ENCODE peak calls at places on chromosomes 7 and 10, in ten cellular contexts. One of them, this sample, is unnamed.

GRCh38 chr10:124447741-124448466 is 1.9 kb downstream of the NKX1-2 start:
- DNase-seq in anterior cingulate cortex: no peak
- DNase-seq in lung: no peak
- DNase-seq in MCF 10A: no peak
- DNase-seq in endothelial cell: no peak
- DNase-seq in astrocyte of the hippocampus: no peak
- DNase-seq in stimulated activated naive CD4-positive, alpha-beta T cell: no peak
- DNase-seq in EH: no peak
- DNase-seq in esophagus squamous epithelium: no peak
- DNase-seq in ACHN: no peak
- DNase-seq in this sample: peak

GRCh38 chr10:26269754-26270153 is 53.2 kb downstream of the GAD2 start:
- DNase-seq in anterior cingulate cortex: no peak
- DNase-seq in lung: no peak
- DNase-seq in MCF 10A: peak
- DNase-seq in endothelial cell: peak
- DNase-seq in astrocyte of the hippocampus: peak
- DNase-seq in stimulated activated naive CD4-positive, alpha-beta T cell: no peak
- DNase-seq in EH: peak
- DNase-seq in esophagus squamous epithelium: no peak
- DNase-seq in ACHN: peak
- DNase-seq in this sample: no peak

GRCh38 chr7:130622866-130623265 is 45.7 kb downstream of the COPG2 start:
- DNase-seq in anterior cingulate cortex: no peak
- DNase-seq in lung: no peak
- DNase-seq in MCF 10A: no peak
- DNase-seq in endothelial cell: no peak
- DNase-seq in astrocyte of the hippocampus: peak
- DNase-seq in stimulated activated naive CD4-positive, alpha-beta T cell: no peak
- DNase-seq in EH: no peak
- DNase-seq in esophagus squamous epithelium: no peak
- DNase-seq in ACHN: no peak
- DNase-seq in this sample: no peak

GRCh38 chr10:72087392-72087968 is 871 bp downstream of the SPOCK2 start:
- DNase-seq in anterior cingulate cortex: no peak
- DNase-seq in lung: no peak
- DNase-seq in MCF 10A: no peak
- DNase-seq in endothelial cell: no peak
- DNase-seq in astrocyte of the hippocampus: peak
- DNase-seq in stimulated activated naive CD4-positive, alpha-beta T cell: peak
- DNase-seq in EH: no peak
- DNase-seq in esophagus squamous epithelium: no peak
- DNase-seq in ACHN: no peak
- DNase-seq in this sample: no peak

GRCh38 chr10:71621263-71621751 is 98.3 kb downstream of the C10orf105 start:
- DNase-seq in anterior cingulate cortex: no peak
- DNase-seq in lung: peak
- DNase-seq in MCF 10A: no peak
- DNase-seq in endothelial cell: no peak
- DNase-seq in astrocyte of the hippocampus: peak
- DNase-seq in stimulated activated naive CD4-positive, alpha-beta T cell: no peak
- DNase-seq in EH: peak
- DNase-seq in esophagus squamous epithelium: no peak
- DNase-seq in ACHN: peak
- DNase-seq in this sample: no peak

GRCh38 chr7:47720141-47720906 is 138.4 kb upstream of the TNS3 start:
- DNase-seq in anterior cingulate cortex: no peak
- DNase-seq in lung: no peak
- DNase-seq in MCF 10A: peak
- DNase-seq in endothelial cell: no peak
- DNase-seq in astrocyte of the hippocampus: peak
- DNase-seq in stimulated activated naive CD4-positive, alpha-beta T cell: no peak
- DNase-seq in EH: peak
- DNase-seq in esophagus squamous epithelium: no peak
- DNase-seq in ACHN: no peak
- DNase-seq in this sample: no peak

GRCh38 chr7:3955026-3955425 is 654.0 kb downstream of the SDK1 start:
- DNase-seq in anterior cingulate cortex: no peak
- DNase-seq in lung: no peak
- DNase-seq in MCF 10A: no peak
- DNase-seq in endothelial cell: no peak
- DNase-seq in astrocyte of the hippocampus: no peak
- DNase-seq in stimulated activated naive CD4-positive, alpha-beta T cell: no peak
- DNase-seq in EH: no peak
- DNase-seq in esophagus squamous epithelium: no peak
- DNase-seq in ACHN: no peak
- DNase-seq in this sample: no peak

GRCh38 chr7:137142376-137142775 is 201.2 kb downstream of the PTN start:
- DNase-seq in anterior cingulate cortex: no peak
- DNase-seq in lung: no peak
- DNase-seq in MCF 10A: peak
- DNase-seq in endothelial cell: no peak
- DNase-seq in astrocyte of the hippocampus: no peak
- DNase-seq in stimulated activated naive CD4-positive, alpha-beta T cell: no peak
- DNase-seq in EH: peak
- DNase-seq in esophagus squamous epithelium: no peak
- DNase-seq in ACHN: no peak
- DNase-seq in this sample: no peak

GRCh38 chr7:23938937-23939552 is 229.0 kb downstream of the STK31 start:
- DNase-seq in anterior cingulate cortex: no peak
- DNase-seq in lung: no peak
- DNase-seq in MCF 10A: peak
- DNase-seq in endothelial cell: peak
- DNase-seq in astrocyte of the hippocampus: peak
- DNase-seq in stimulated activated naive CD4-positive, alpha-beta T cell: no peak
- DNase-seq in EH: peak
- DNase-seq in esophagus squamous epithelium: no peak
- DNase-seq in ACHN: peak
- DNase-seq in this sample: peak

GRCh38 chr10:88401671-88402347 is 181.3 kb downstream of the RNLS start:
- DNase-seq in anterior cingulate cortex: no peak
- DNase-seq in lung: no peak
- DNase-seq in MCF 10A: peak
- DNase-seq in endothelial cell: no peak
- DNase-seq in astrocyte of the hippocampus: peak
- DNase-seq in stimulated activated naive CD4-positive, alpha-beta T cell: no peak
- DNase-seq in EH: peak
- DNase-seq in esophagus squamous epithelium: no peak
- DNase-seq in ACHN: peak
- DNase-seq in this sample: no peak

GRCh38 chr10:71221586-71222202 is 9.3 kb downstream of the UNC5B start:
- DNase-seq in anterior cingulate cortex: no peak
- DNase-seq in lung: no peak
- DNase-seq in MCF 10A: no peak
- DNase-seq in endothelial cell: no peak
- DNase-seq in astrocyte of the hippocampus: no peak
- DNase-seq in stimulated activated naive CD4-positive, alpha-beta T cell: no peak
- DNase-seq in EH: no peak
- DNase-seq in esophagus squamous epithelium: no peak
- DNase-seq in ACHN: no peak
- DNase-seq in this sample: no peak

GRCh38 chr7:141702047-141702567 is at the start of gene DENND11:
- DNase-seq in anterior cingulate cortex: peak
- DNase-seq in lung: peak
- DNase-seq in MCF 10A: peak
- DNase-seq in endothelial cell: peak
- DNase-seq in astrocyte of the hippocampus: peak
- DNase-seq in stimulated activated naive CD4-positive, alpha-beta T cell: peak
- DNase-seq in EH: peak
- DNase-seq in esophagus squamous epithelium: no peak
- DNase-seq in ACHN: peak
- DNase-seq in this sample: peak

GRCh38 chr10:73553316-73553715 is 37.8 kb downstream of the USP54 start:
- DNase-seq in anterior cingulate cortex: peak
- DNase-seq in lung: no peak
- DNase-seq in MCF 10A: no peak
- DNase-seq in endothelial cell: no peak
- DNase-seq in astrocyte of the hippocampus: no peak
- DNase-seq in stimulated activated naive CD4-positive, alpha-beta T cell: no peak
- DNase-seq in EH: no peak
- DNase-seq in esophagus squamous epithelium: no peak
- DNase-seq in ACHN: no peak
- DNase-seq in this sample: no peak

GRCh38 chr7:75573477-75574019 is 81.4 kb downstream of the SPDYE5 start:
- DNase-seq in anterior cingulate cortex: no peak
- DNase-seq in lung: no peak
- DNase-seq in MCF 10A: peak
- DNase-seq in endothelial cell: no peak
- DNase-seq in astrocyte of the hippocampus: no peak
- DNase-seq in stimulated activated naive CD4-positive, alpha-beta T cell: no peak
- DNase-seq in EH: no peak
- DNase-seq in esophagus squamous epithelium: no peak
- DNase-seq in ACHN: peak
- DNase-seq in this sample: no peak

GRCh38 chr7:122618603-122619189 is 80.2 kb downstream of the RNF133 start:
- DNase-seq in anterior cingulate cortex: no peak
- DNase-seq in lung: no peak
- DNase-seq in MCF 10A: no peak
- DNase-seq in endothelial cell: no peak
- DNase-seq in astrocyte of the hippocampus: no peak
- DNase-seq in stimulated activated naive CD4-positive, alpha-beta T cell: no peak
- DNase-seq in EH: no peak
- DNase-seq in esophagus squamous epithelium: no peak
- DNase-seq in ACHN: no peak
- DNase-seq in this sample: no peak

GRCh38 chr7:156017431-156017830 is 205.2 kb upstream of the SHH start:
- DNase-seq in anterior cingulate cortex: no peak
- DNase-seq in lung: no peak
- DNase-seq in MCF 10A: no peak
- DNase-seq in endothelial cell: no peak
- DNase-seq in astrocyte of the hippocampus: no peak
- DNase-seq in stimulated activated naive CD4-positive, alpha-beta T cell: no peak
- DNase-seq in EH: no peak
- DNase-seq in esophagus squamous epithelium: no peak
- DNase-seq in ACHN: no peak
- DNase-seq in this sample: no peak

GRCh38 chr10:86953747-86954680 is 3.4 kb downstream of the MMRN2 start:
- DNase-seq in anterior cingulate cortex: peak
- DNase-seq in lung: peak
- DNase-seq in MCF 10A: no peak
- DNase-seq in endothelial cell: peak
- DNase-seq in astrocyte of the hippocampus: peak
- DNase-seq in stimulated activated naive CD4-positive, alpha-beta T cell: no peak
- DNase-seq in EH: peak
- DNase-seq in esophagus squamous epithelium: no peak
- DNase-seq in ACHN: no peak
- DNase-seq in this sample: no peak

GRCh38 chr10:97644961-97645360 is 4.5 kb downstream of the PI4K2A start:
- DNase-seq in anterior cingulate cortex: no peak
- DNase-seq in lung: no peak
- DNase-seq in MCF 10A: no peak
- DNase-seq in endothelial cell: no peak
- DNase-seq in astrocyte of the hippocampus: no peak
- DNase-seq in stimulated activated naive CD4-positive, alpha-beta T cell: no peak
- DNase-seq in EH: no peak
- DNase-seq in esophagus squamous epithelium: no peak
- DNase-seq in ACHN: no peak
- DNase-seq in this sample: no peak

GRCh38 chr10:117223413-117224035 is 17.4 kb upstream of the SLC18A2 start:
- DNase-seq in anterior cingulate cortex: no peak
- DNase-seq in lung: no peak
- DNase-seq in MCF 10A: no peak
- DNase-seq in endothelial cell: no peak
- DNase-seq in astrocyte of the hippocampus: no peak
- DNase-seq in stimulated activated naive CD4-positive, alpha-beta T cell: no peak
- DNase-seq in EH: no peak
- DNase-seq in esophagus squamous epithelium: no peak
- DNase-seq in ACHN: no peak
- DNase-seq in this sample: no peak

GRCh38 chr10:323651-324293 is 188.5 kb downstream of the ZMYND11 start:
- DNase-seq in anterior cingulate cortex: peak
- DNase-seq in lung: peak
- DNase-seq in MCF 10A: peak
- DNase-seq in endothelial cell: no peak
- DNase-seq in astrocyte of the hippocampus: peak
- DNase-seq in stimulated activated naive CD4-positive, alpha-beta T cell: no peak
- DNase-seq in EH: peak
- DNase-seq in esophagus squamous epithelium: no peak
- DNase-seq in ACHN: peak
- DNase-seq in this sample: no peak

GRCh38 chr7:99272476-99273045 is at the start of gene MYH16:
- DNase-seq in anterior cingulate cortex: no peak
- DNase-seq in lung: no peak
- DNase-seq in MCF 10A: peak
- DNase-seq in endothelial cell: no peak
- DNase-seq in astrocyte of the hippocampus: no peak
- DNase-seq in stimulated activated naive CD4-positive, alpha-beta T cell: no peak
- DNase-seq in EH: no peak
- DNase-seq in esophagus squamous epithelium: no peak
- DNase-seq in ACHN: peak
- DNase-seq in this sample: no peak

GRCh38 chr10:23448802-23449570 is 10.1 kb downstream of the OTUD1 start:
- DNase-seq in anterior cingulate cortex: peak
- DNase-seq in lung: no peak
- DNase-seq in MCF 10A: no peak
- DNase-seq in endothelial cell: no peak
- DNase-seq in astrocyte of the hippocampus: peak
- DNase-seq in stimulated activated naive CD4-positive, alpha-beta T cell: peak
- DNase-seq in EH: peak
- DNase-seq in esophagus squamous epithelium: no peak
- DNase-seq in ACHN: no peak
- DNase-seq in this sample: no peak

GRCh38 chr10:34206602-34207268 is 608.4 kb downstream of the PARD3 start:
- DNase-seq in anterior cingulate cortex: no peak
- DNase-seq in lung: no peak
- DNase-seq in MCF 10A: no peak
- DNase-seq in endothelial cell: no peak
- DNase-seq in astrocyte of the hippocampus: no peak
- DNase-seq in stimulated activated naive CD4-positive, alpha-beta T cell: no peak
- DNase-seq in EH: no peak
- DNase-seq in esophagus squamous epithelium: no peak
- DNase-seq in ACHN: no peak
- DNase-seq in this sample: no peak

GRCh38 chr10:123270221-123270620 is 116.0 kb downstream of the BUB3 start:
- DNase-seq in anterior cingulate cortex: no peak
- DNase-seq in lung: no peak
- DNase-seq in MCF 10A: peak
- DNase-seq in endothelial cell: no peak
- DNase-seq in astrocyte of the hippocampus: peak
- DNase-seq in stimulated activated naive CD4-positive, alpha-beta T cell: no peak
- DNase-seq in EH: peak
- DNase-seq in esophagus squamous epithelium: no peak
- DNase-seq in ACHN: no peak
- DNase-seq in this sample: no peak

GRCh38 chr7:144717720-144718119 is 118.1 kb downstream of the TPK1 start:
- DNase-seq in anterior cingulate cortex: no peak
- DNase-seq in lung: no peak
- DNase-seq in MCF 10A: no peak
- DNase-seq in endothelial cell: no peak
- DNase-seq in astrocyte of the hippocampus: no peak
- DNase-seq in stimulated activated naive CD4-positive, alpha-beta T cell: no peak
- DNase-seq in EH: no peak
- DNase-seq in esophagus squamous epithelium: no peak
- DNase-seq in ACHN: no peak
- DNase-seq in this sample: no peak

GRCh38 chr10:1379601-1380000 is 323.4 kb downstream of the WDR37 start:
- DNase-seq in anterior cingulate cortex: no peak
- DNase-seq in lung: no peak
- DNase-seq in MCF 10A: no peak
- DNase-seq in endothelial cell: peak
- DNase-seq in astrocyte of the hippocampus: no peak
- DNase-seq in stimulated activated naive CD4-positive, alpha-beta T cell: no peak
- DNase-seq in EH: no peak
- DNase-seq in esophagus squamous epithelium: no peak
- DNase-seq in ACHN: no peak
- DNase-seq in this sample: peak

GRCh38 chr7:41136551-41136950 is 566.3 kb downstream of the INHBA start:
- DNase-seq in anterior cingulate cortex: no peak
- DNase-seq in lung: no peak
- DNase-seq in MCF 10A: no peak
- DNase-seq in endothelial cell: no peak
- DNase-seq in astrocyte of the hippocampus: no peak
- DNase-seq in stimulated activated naive CD4-positive, alpha-beta T cell: no peak
- DNase-seq in EH: no peak
- DNase-seq in esophagus squamous epithelium: no peak
- DNase-seq in ACHN: no peak
- DNase-seq in this sample: no peak

GRCh38 chr7:37394158-37394557 is 54.5 kb downstream of the ELMO1 start:
- DNase-seq in anterior cingulate cortex: no peak
- DNase-seq in lung: no peak
- DNase-seq in MCF 10A: no peak
- DNase-seq in endothelial cell: no peak
- DNase-seq in astrocyte of the hippocampus: no peak
- DNase-seq in stimulated activated naive CD4-positive, alpha-beta T cell: no peak
- DNase-seq in EH: no peak
- DNase-seq in esophagus squamous epithelium: no peak
- DNase-seq in ACHN: no peak
- DNase-seq in this sample: no peak

This sample was measured in NCI-H510A treated with DMSO at 0.1 percent for 48 hours.